ENCODE peak calls at places on chromosomes 16 and 17, in six cellular contexts. One of them, this sample, is unnamed.

GRCh38 chr17:81871387-81872120 is 417 bp upstream of the ARHGDIA start:
- DNase-seq in WTC11: peak
- DNase-seq in ecto neural progenitor cell: peak
- DNase-seq in erythroblast: peak
- DNase-seq in GM04504: peak
- DNase-seq in activated CD8-positive, alpha-beta T cell treated with anti-CD3 and anti-CD28 coated beads, Interleukin-2, amount 10 ng/mL, durations not matched to agents 7 days and 5 days: peak
- DNase-seq in this sample: peak

GRCh38 chr17:3965123-3965800 is 1.0 kb upstream of the ATP2A3 start:
- DNase-seq in WTC11: peak
- DNase-seq in ecto neural progenitor cell: peak
- DNase-seq in erythroblast: peak
- DNase-seq in GM04504: no peak
- DNase-seq in activated CD8-positive, alpha-beta T cell treated with anti-CD3 and anti-CD28 coated beads, Interleukin-2, amount 10 ng/mL, durations not matched to agents 7 days and 5 days: peak
- DNase-seq in this sample: peak

GRCh38 chr17:8713878-8714277 is 30.8 kb downstream of the CCDC42 start:
- DNase-seq in WTC11: no peak
- DNase-seq in ecto neural progenitor cell: no peak
- DNase-seq in erythroblast: no peak
- DNase-seq in GM04504: no peak
- DNase-seq in activated CD8-positive, alpha-beta T cell treated with anti-CD3 and anti-CD28 coated beads, Interleukin-2, amount 10 ng/mL, durations not matched to agents 7 days and 5 days: no peak
- DNase-seq in this sample: no peak

GRCh38 chr16:10253344-10253855 is 71.2 kb upstream of the GRIN2A start:
- DNase-seq in WTC11: no peak
- DNase-seq in ecto neural progenitor cell: no peak
- DNase-seq in erythroblast: no peak
- DNase-seq in GM04504: no peak
- DNase-seq in activated CD8-positive, alpha-beta T cell treated with anti-CD3 and anti-CD28 coated beads, Interleukin-2, amount 10 ng/mL, durations not matched to agents 7 days and 5 days: no peak
- DNase-seq in this sample: no peak

GRCh38 chr17:67248291-67248690 is 3.3 kb upstream of the HELZ start:
- DNase-seq in WTC11: no peak
- DNase-seq in ecto neural progenitor cell: no peak
- DNase-seq in erythroblast: no peak
- DNase-seq in GM04504: no peak
- DNase-seq in activated CD8-positive, alpha-beta T cell treated with anti-CD3 and anti-CD28 coated beads, Interleukin-2, amount 10 ng/mL, durations not matched to agents 7 days and 5 days: no peak
- DNase-seq in this sample: no peak

GRCh38 chr17:82019905-82020873 is 2.5 kb downstream of the CENPX start:
- DNase-seq in WTC11: peak
- DNase-seq in ecto neural progenitor cell: peak
- DNase-seq in erythroblast: peak
- DNase-seq in GM04504: no peak
- DNase-seq in activated CD8-positive, alpha-beta T cell treated with anti-CD3 and anti-CD28 coated beads, Interleukin-2, amount 10 ng/mL, durations not matched to agents 7 days and 5 days: peak
- DNase-seq in this sample: peak

GRCh38 chr17:48160177-48160967 is 52.8 kb downstream of the SNX11 start:
- DNase-seq in WTC11: peak
- DNase-seq in ecto neural progenitor cell: no peak
- DNase-seq in erythroblast: no peak
- DNase-seq in GM04504: no peak
- DNase-seq in activated CD8-positive, alpha-beta T cell treated with anti-CD3 and anti-CD28 coated beads, Interleukin-2, amount 10 ng/mL, durations not matched to agents 7 days and 5 days: no peak
- DNase-seq in this sample: peak

GRCh38 chr17:78958556-78959191 is 21.0 kb downstream of the LGALS3BP start:
- DNase-seq in WTC11: no peak
- DNase-seq in ecto neural progenitor cell: no peak
- DNase-seq in erythroblast: peak
- DNase-seq in GM04504: no peak
- DNase-seq in activated CD8-positive, alpha-beta T cell treated with anti-CD3 and anti-CD28 coated beads, Interleukin-2, amount 10 ng/mL, durations not matched to agents 7 days and 5 days: no peak
- DNase-seq in this sample: no peak

GRCh38 chr17:50425682-50426471 is at the start of gene ACSF2:
- DNase-seq in WTC11: peak
- DNase-seq in ecto neural progenitor cell: peak
- DNase-seq in erythroblast: peak
- DNase-seq in GM04504: no peak
- DNase-seq in activated CD8-positive, alpha-beta T cell treated with anti-CD3 and anti-CD28 coated beads, Interleukin-2, amount 10 ng/mL, durations not matched to agents 7 days and 5 days: peak
- DNase-seq in this sample: peak

This sample was measured in Caki2.